ENCODE peak calls at places on chromosomes 5 and 9, in nine cellular contexts. One of them, this sample, is unnamed.

GRCh38 chr5:90640484-90641059 is 82.0 kb downstream of the ADGRV1 start:
- DNase-seq in NCI-H1105: no peak
- DNase-seq in CD4-positive, alpha-beta memory T cell: no peak
- DNase-seq in NCI-H345: no peak
- DNase-seq in CD8-positive, alpha-beta memory T cell: no peak
- DNase-seq in heart right ventricle: no peak
- DNase-seq in stimulated activated naive CD8-positive, alpha-beta T cell treated with anti-CD3 and anti-CD28 coated beads, Interleukin-15, amount 100 ng/mL, for 72 hours: no peak
- DNase-seq in activated T-cell treated with anti-CD3 and anti-CD28 coated beads, Interleukin-2, amount 50 U/mL, for 24 hours: no peak
- DNase-seq in stimulated activated CD4-positive, alpha-beta T cell treated with anti-CD3 and anti-CD28 coated beads, Interleukin-2, amount 100 ng/mL, for 4 hours: no peak
- DNase-seq in this sample: no peak

GRCh38 chr5:52740007-52740406 is 47.7 kb upstream of the ITGA1 start:
- DNase-seq in CD4-positive, alpha-beta memory T cell: no peak
- DNase-seq in stimulated activated CD4-positive, alpha-beta T cell treated with anti-CD3 and anti-CD28 coated beads, Interleukin-2, amount 100 ng/mL, for 4 hours: no peak
- DNase-seq in stimulated activated naive CD8-positive, alpha-beta T cell treated with anti-CD3 and anti-CD28 coated beads, Interleukin-15, amount 100 ng/mL, for 72 hours: no peak
- DNase-seq in activated T-cell treated with anti-CD3 and anti-CD28 coated beads, Interleukin-2, amount 50 U/mL, for 24 hours: no peak
- DNase-seq in NCI-H345: no peak
- DNase-seq in CD8-positive, alpha-beta memory T cell: no peak
- DNase-seq in heart right ventricle: no peak
- DNase-seq in NCI-H1105: no peak
- DNase-seq in this sample: peak; percentile 65

GRCh38 chr5:173778784-173779304 is 109.3 kb upstream of the CPEB4 start:
- DNase-seq in heart right ventricle: no peak
- DNase-seq in NCI-H345: no peak
- DNase-seq in CD8-positive, alpha-beta memory T cell: no peak
- DNase-seq in CD4-positive, alpha-beta memory T cell: no peak
- DNase-seq in NCI-H1105: no peak
- DNase-seq in stimulated activated CD4-positive, alpha-beta T cell treated with anti-CD3 and anti-CD28 coated beads, Interleukin-2, amount 100 ng/mL, for 4 hours: no peak
- DNase-seq in activated T-cell treated with anti-CD3 and anti-CD28 coated beads, Interleukin-2, amount 50 U/mL, for 24 hours: no peak
- DNase-seq in stimulated activated naive CD8-positive, alpha-beta T cell treated with anti-CD3 and anti-CD28 coated beads, Interleukin-15, amount 100 ng/mL, for 72 hours: no peak
- DNase-seq in this sample: peak; percentile 46

GRCh38 chr9:69678843-69679538 is 6.8 kb upstream of the APBA1 start:
- DNase-seq in CD4-positive, alpha-beta memory T cell: no peak
- DNase-seq in NCI-H1105: no peak
- DNase-seq in NCI-H345: no peak
- DNase-seq in CD8-positive, alpha-beta memory T cell: no peak
- DNase-seq in activated T-cell treated with anti-CD3 and anti-CD28 coated beads, Interleukin-2, amount 50 U/mL, for 24 hours: no peak
- DNase-seq in stimulated activated CD4-positive, alpha-beta T cell treated with anti-CD3 and anti-CD28 coated beads, Interleukin-2, amount 100 ng/mL, for 4 hours: no peak
- DNase-seq in heart right ventricle: no peak
- DNase-seq in stimulated activated naive CD8-positive, alpha-beta T cell treated with anti-CD3 and anti-CD28 coated beads, Interleukin-15, amount 100 ng/mL, for 72 hours: no peak
- DNase-seq in this sample: no peak

GRCh38 chr5:72138943-72139467 is 31.7 kb downstream of the MAP1B start:
- DNase-seq in CD4-positive, alpha-beta memory T cell: no peak
- DNase-seq in heart right ventricle: no peak
- DNase-seq in NCI-H345: no peak
- DNase-seq in stimulated activated CD4-positive, alpha-beta T cell treated with anti-CD3 and anti-CD28 coated beads, Interleukin-2, amount 100 ng/mL, for 4 hours: no peak
- DNase-seq in CD8-positive, alpha-beta memory T cell: no peak
- DNase-seq in NCI-H1105: no peak
- DNase-seq in stimulated activated naive CD8-positive, alpha-beta T cell treated with anti-CD3 and anti-CD28 coated beads, Interleukin-15, amount 100 ng/mL, for 72 hours: peak; percentile 19
- DNase-seq in activated T-cell treated with anti-CD3 and anti-CD28 coated beads, Interleukin-2, amount 50 U/mL, for 24 hours: peak; percentile 36
- DNase-seq in this sample: no peak

GRCh38 chr5:52443187-52443586 is 344.5 kb upstream of the ITGA1 start:
- DNase-seq in heart right ventricle: no peak
- DNase-seq in CD8-positive, alpha-beta memory T cell: no peak
- DNase-seq in NCI-H345: no peak
- DNase-seq in CD4-positive, alpha-beta memory T cell: no peak
- DNase-seq in stimulated activated naive CD8-positive, alpha-beta T cell treated with anti-CD3 and anti-CD28 coated beads, Interleukin-15, amount 100 ng/mL, for 72 hours: no peak
- DNase-seq in activated T-cell treated with anti-CD3 and anti-CD28 coated beads, Interleukin-2, amount 50 U/mL, for 24 hours: no peak
- DNase-seq in stimulated activated CD4-positive, alpha-beta T cell treated with anti-CD3 and anti-CD28 coated beads, Interleukin-2, amount 100 ng/mL, for 4 hours: no peak
- DNase-seq in NCI-H1105: no peak
- DNase-seq in this sample: no peak

GRCh38 chr5:125199968-125200841 is 453.8 kb upstream of the ZNF608 start:
- DNase-seq in activated T-cell treated with anti-CD3 and anti-CD28 coated beads, Interleukin-2, amount 50 U/mL, for 24 hours: no peak
- DNase-seq in stimulated activated CD4-positive, alpha-beta T cell treated with anti-CD3 and anti-CD28 coated beads, Interleukin-2, amount 100 ng/mL, for 4 hours: no peak
- DNase-seq in NCI-H1105: no peak
- DNase-seq in heart right ventricle: no peak
- DNase-seq in NCI-H345: peak; percentile 39
- DNase-seq in CD8-positive, alpha-beta memory T cell: no peak
- DNase-seq in CD4-positive, alpha-beta memory T cell: no peak
- DNase-seq in stimulated activated naive CD8-positive, alpha-beta T cell treated with anti-CD3 and anti-CD28 coated beads, Interleukin-15, amount 100 ng/mL, for 72 hours: no peak
- DNase-seq in this sample: no peak

GRCh38 chr5:77390795-77391194 is 101.3 kb downstream of the WDR41 start:
- DNase-seq in activated T-cell treated with anti-CD3 and anti-CD28 coated beads, Interleukin-2, amount 50 U/mL, for 24 hours: no peak
- DNase-seq in stimulated activated naive CD8-positive, alpha-beta T cell treated with anti-CD3 and anti-CD28 coated beads, Interleukin-15, amount 100 ng/mL, for 72 hours: no peak
- DNase-seq in CD8-positive, alpha-beta memory T cell: no peak
- DNase-seq in NCI-H1105: no peak
- DNase-seq in NCI-H345: no peak
- DNase-seq in stimulated activated CD4-positive, alpha-beta T cell treated with anti-CD3 and anti-CD28 coated beads, Interleukin-2, amount 100 ng/mL, for 4 hours: no peak
- DNase-seq in CD4-positive, alpha-beta memory T cell: no peak
- DNase-seq in heart right ventricle: no peak
- DNase-seq in this sample: no peak

GRCh38 chr9:33388110-33388994 is 14.0 kb downstream of the AQP7 start:
- DNase-seq in NCI-H1105: no peak
- DNase-seq in CD8-positive, alpha-beta memory T cell: no peak
- DNase-seq in heart right ventricle: no peak
- DNase-seq in NCI-H345: no peak
- DNase-seq in stimulated activated CD4-positive, alpha-beta T cell treated with anti-CD3 and anti-CD28 coated beads, Interleukin-2, amount 100 ng/mL, for 4 hours: no peak
- DNase-seq in stimulated activated naive CD8-positive, alpha-beta T cell treated with anti-CD3 and anti-CD28 coated beads, Interleukin-15, amount 100 ng/mL, for 72 hours: no peak
- DNase-seq in CD4-positive, alpha-beta memory T cell: no peak
- DNase-seq in activated T-cell treated with anti-CD3 and anti-CD28 coated beads, Interleukin-2, amount 50 U/mL, for 24 hours: no peak
- DNase-seq in this sample: no peak

GRCh38 chr5:107542428-107542827 is 128.3 kb downstream of the EFNA5 start:
- DNase-seq in stimulated activated naive CD8-positive, alpha-beta T cell treated with anti-CD3 and anti-CD28 coated beads, Interleukin-15, amount 100 ng/mL, for 72 hours: no peak
- DNase-seq in CD8-positive, alpha-beta memory T cell: no peak
- DNase-seq in activated T-cell treated with anti-CD3 and anti-CD28 coated beads, Interleukin-2, amount 50 U/mL, for 24 hours: no peak
- DNase-seq in NCI-H345: peak; percentile 21
- DNase-seq in CD4-positive, alpha-beta memory T cell: no peak
- DNase-seq in stimulated activated CD4-positive, alpha-beta T cell treated with anti-CD3 and anti-CD28 coated beads, Interleukin-2, amount 100 ng/mL, for 4 hours: no peak
- DNase-seq in NCI-H1105: peak; percentile 49
- DNase-seq in heart right ventricle: peak; percentile 40
- DNase-seq in this sample: peak; percentile 99

GRCh38 chr9:134706522-134706921 is 64.9 kb downstream of the COL5A1 start:
- DNase-seq in stimulated activated naive CD8-positive, alpha-beta T cell treated with anti-CD3 and anti-CD28 coated beads, Interleukin-15, amount 100 ng/mL, for 72 hours: no peak
- DNase-seq in activated T-cell treated with anti-CD3 and anti-CD28 coated beads, Interleukin-2, amount 50 U/mL, for 24 hours: no peak
- DNase-seq in stimulated activated CD4-positive, alpha-beta T cell treated with anti-CD3 and anti-CD28 coated beads, Interleukin-2, amount 100 ng/mL, for 4 hours: no peak
- DNase-seq in heart right ventricle: no peak
- DNase-seq in CD4-positive, alpha-beta memory T cell: no peak
- DNase-seq in CD8-positive, alpha-beta memory T cell: no peak
- DNase-seq in NCI-H345: no peak
- DNase-seq in NCI-H1105: no peak
- DNase-seq in this sample: no peak

GRCh38 chr5:39427633-39428032 is 2.9 kb upstream of the DAB2 start:
- DNase-seq in CD8-positive, alpha-beta memory T cell: no peak
- DNase-seq in NCI-H345: no peak
- DNase-seq in NCI-H1105: no peak
- DNase-seq in heart right ventricle: no peak
- DNase-seq in stimulated activated naive CD8-positive, alpha-beta T cell treated with anti-CD3 and anti-CD28 coated beads, Interleukin-15, amount 100 ng/mL, for 72 hours: no peak
- DNase-seq in CD4-positive, alpha-beta memory T cell: no peak
- DNase-seq in activated T-cell treated with anti-CD3 and anti-CD28 coated beads, Interleukin-2, amount 50 U/mL, for 24 hours: no peak
- DNase-seq in stimulated activated CD4-positive, alpha-beta T cell treated with anti-CD3 and anti-CD28 coated beads, Interleukin-2, amount 100 ng/mL, for 4 hours: no peak
- DNase-seq in this sample: peak; percentile 68

GRCh38 chr9:68678430-68678829 is 26.6 kb upstream of the PIP5K1B start:
- DNase-seq in stimulated activated CD4-positive, alpha-beta T cell treated with anti-CD3 and anti-CD28 coated beads, Interleukin-2, amount 100 ng/mL, for 4 hours: no peak
- DNase-seq in NCI-H1105: no peak
- DNase-seq in CD4-positive, alpha-beta memory T cell: no peak
- DNase-seq in NCI-H345: no peak
- DNase-seq in CD8-positive, alpha-beta memory T cell: no peak
- DNase-seq in heart right ventricle: peak; percentile 5
- DNase-seq in stimulated activated naive CD8-positive, alpha-beta T cell treated with anti-CD3 and anti-CD28 coated beads, Interleukin-15, amount 100 ng/mL, for 72 hours: no peak
- DNase-seq in activated T-cell treated with anti-CD3 and anti-CD28 coated beads, Interleukin-2, amount 50 U/mL, for 24 hours: no peak
- DNase-seq in this sample: peak; percentile 7

GRCh38 chr9:113885183-113886002 is 9.3 kb downstream of the ZNF618 start:
- DNase-seq in stimulated activated CD4-positive, alpha-beta T cell treated with anti-CD3 and anti-CD28 coated beads, Interleukin-2, amount 100 ng/mL, for 4 hours: no peak
- DNase-seq in NCI-H1105: no peak
- DNase-seq in NCI-H345: no peak
- DNase-seq in CD4-positive, alpha-beta memory T cell: no peak
- DNase-seq in stimulated activated naive CD8-positive, alpha-beta T cell treated with anti-CD3 and anti-CD28 coated beads, Interleukin-15, amount 100 ng/mL, for 72 hours: no peak
- DNase-seq in heart right ventricle: no peak
- DNase-seq in activated T-cell treated with anti-CD3 and anti-CD28 coated beads, Interleukin-2, amount 50 U/mL, for 24 hours: no peak
- DNase-seq in CD8-positive, alpha-beta memory T cell: no peak
- DNase-seq in this sample: no peak

GRCh38 chr5:90997082-90997481 is 386.0 kb downstream of the ARRDC3 start:
- DNase-seq in activated T-cell treated with anti-CD3 and anti-CD28 coated beads, Interleukin-2, amount 50 U/mL, for 24 hours: no peak
- DNase-seq in CD4-positive, alpha-beta memory T cell: no peak
- DNase-seq in NCI-H1105: no peak
- DNase-seq in stimulated activated CD4-positive, alpha-beta T cell treated with anti-CD3 and anti-CD28 coated beads, Interleukin-2, amount 100 ng/mL, for 4 hours: no peak
- DNase-seq in heart right ventricle: no peak
- DNase-seq in NCI-H345: no peak
- DNase-seq in stimulated activated naive CD8-positive, alpha-beta T cell treated with anti-CD3 and anti-CD28 coated beads, Interleukin-15, amount 100 ng/mL, for 72 hours: no peak
- DNase-seq in CD8-positive, alpha-beta memory T cell: no peak
- DNase-seq in this sample: no peak

GRCh38 chr9:37134166-37134565 is 13.8 kb downstream of the ZCCHC7 start:
- DNase-seq in NCI-H345: no peak
- DNase-seq in activated T-cell treated with anti-CD3 and anti-CD28 coated beads, Interleukin-2, amount 50 U/mL, for 24 hours: no peak
- DNase-seq in NCI-H1105: no peak
- DNase-seq in heart right ventricle: no peak
- DNase-seq in CD4-positive, alpha-beta memory T cell: no peak
- DNase-seq in CD8-positive, alpha-beta memory T cell: no peak
- DNase-seq in stimulated activated naive CD8-positive, alpha-beta T cell treated with anti-CD3 and anti-CD28 coated beads, Interleukin-15, amount 100 ng/mL, for 72 hours: no peak
- DNase-seq in stimulated activated CD4-positive, alpha-beta T cell treated with anti-CD3 and anti-CD28 coated beads, Interleukin-2, amount 100 ng/mL, for 4 hours: no peak
- DNase-seq in this sample: no peak

GRCh38 chr9:137276757-137277328 is 683 bp upstream of the TOR4A start:
- DNase-seq in stimulated activated naive CD8-positive, alpha-beta T cell treated with anti-CD3 and anti-CD28 coated beads, Interleukin-15, amount 100 ng/mL, for 72 hours: no peak
- DNase-seq in stimulated activated CD4-positive, alpha-beta T cell treated with anti-CD3 and anti-CD28 coated beads, Interleukin-2, amount 100 ng/mL, for 4 hours: no peak
- DNase-seq in activated T-cell treated with anti-CD3 and anti-CD28 coated beads, Interleukin-2, amount 50 U/mL, for 24 hours: no peak
- DNase-seq in CD8-positive, alpha-beta memory T cell: no peak
- DNase-seq in heart right ventricle: peak; percentile 94
- DNase-seq in CD4-positive, alpha-beta memory T cell: no peak
- DNase-seq in NCI-H345: no peak
- DNase-seq in NCI-H1105: no peak
- DNase-seq in this sample: peak; percentile 38

GRCh38 chr5:60896991-60897390 is 47.9 kb downstream of the ERCC8 start:
- DNase-seq in stimulated activated CD4-positive, alpha-beta T cell treated with anti-CD3 and anti-CD28 coated beads, Interleukin-2, amount 100 ng/mL, for 4 hours: no peak
- DNase-seq in activated T-cell treated with anti-CD3 and anti-CD28 coated beads, Interleukin-2, amount 50 U/mL, for 24 hours: no peak
- DNase-seq in CD8-positive, alpha-beta memory T cell: no peak
- DNase-seq in stimulated activated naive CD8-positive, alpha-beta T cell treated with anti-CD3 and anti-CD28 coated beads, Interleukin-15, amount 100 ng/mL, for 72 hours: no peak
- DNase-seq in CD4-positive, alpha-beta memory T cell: no peak
- DNase-seq in NCI-H1105: no peak
- DNase-seq in heart right ventricle: no peak
- DNase-seq in NCI-H345: no peak
- DNase-seq in this sample: no peak

GRCh38 chr9:126125177-126125576 is 201.5 kb upstream of the MVB12B start:
- DNase-seq in NCI-H1105: no peak
- DNase-seq in CD4-positive, alpha-beta memory T cell: no peak
- DNase-seq in heart right ventricle: no peak
- DNase-seq in CD8-positive, alpha-beta memory T cell: no peak
- DNase-seq in NCI-H345: no peak
- DNase-seq in activated T-cell treated with anti-CD3 and anti-CD28 coated beads, Interleukin-2, amount 50 U/mL, for 24 hours: no peak
- DNase-seq in stimulated activated naive CD8-positive, alpha-beta T cell treated with anti-CD3 and anti-CD28 coated beads, Interleukin-15, amount 100 ng/mL, for 72 hours: no peak
- DNase-seq in stimulated activated CD4-positive, alpha-beta T cell treated with anti-CD3 and anti-CD28 coated beads, Interleukin-2, amount 100 ng/mL, for 4 hours: no peak
- DNase-seq in this sample: no peak

GRCh38 chr5:167065784-167066183 is 1225.7 kb upstream of the WWC1 start:
- DNase-seq in heart right ventricle: no peak
- DNase-seq in NCI-H345: no peak
- DNase-seq in NCI-H1105: no peak
- DNase-seq in CD4-positive, alpha-beta memory T cell: no peak
- DNase-seq in stimulated activated CD4-positive, alpha-beta T cell treated with anti-CD3 and anti-CD28 coated beads, Interleukin-2, amount 100 ng/mL, for 4 hours: no peak
- DNase-seq in CD8-positive, alpha-beta memory T cell: no peak
- DNase-seq in activated T-cell treated with anti-CD3 and anti-CD28 coated beads, Interleukin-2, amount 50 U/mL, for 24 hours: no peak
- DNase-seq in stimulated activated naive CD8-positive, alpha-beta T cell treated with anti-CD3 and anti-CD28 coated beads, Interleukin-15, amount 100 ng/mL, for 72 hours: no peak
- DNase-seq in this sample: no peak

GRCh38 chr5:127994087-127994660 is 89.4 kb upstream of the SLC12A2 start:
- DNase-seq in CD8-positive, alpha-beta memory T cell: no peak
- DNase-seq in NCI-H345: no peak
- DNase-seq in activated T-cell treated with anti-CD3 and anti-CD28 coated beads, Interleukin-2, amount 50 U/mL, for 24 hours: no peak
- DNase-seq in heart right ventricle: no peak
- DNase-seq in stimulated activated CD4-positive, alpha-beta T cell treated with anti-CD3 and anti-CD28 coated beads, Interleukin-2, amount 100 ng/mL, for 4 hours: no peak
- DNase-seq in NCI-H1105: no peak
- DNase-seq in CD4-positive, alpha-beta memory T cell: no peak
- DNase-seq in stimulated activated naive CD8-positive, alpha-beta T cell treated with anti-CD3 and anti-CD28 coated beads, Interleukin-15, amount 100 ng/mL, for 72 hours: no peak
- DNase-seq in this sample: no peak

GRCh38 chr9:125272697-125273096 is 11.1 kb downstream of the GAPVD1 start:
- DNase-seq in NCI-H345: no peak
- DNase-seq in stimulated activated naive CD8-positive, alpha-beta T cell treated with anti-CD3 and anti-CD28 coated beads, Interleukin-15, amount 100 ng/mL, for 72 hours: no peak
- DNase-seq in activated T-cell treated with anti-CD3 and anti-CD28 coated beads, Interleukin-2, amount 50 U/mL, for 24 hours: no peak
- DNase-seq in heart right ventricle: no peak
- DNase-seq in CD8-positive, alpha-beta memory T cell: no peak
- DNase-seq in NCI-H1105: no peak
- DNase-seq in stimulated activated CD4-positive, alpha-beta T cell treated with anti-CD3 and anti-CD28 coated beads, Interleukin-2, amount 100 ng/mL, for 4 hours: no peak
- DNase-seq in CD4-positive, alpha-beta memory T cell: no peak
- DNase-seq in this sample: no peak

GRCh38 chr5:59152701-59153245 is 569.9 kb downstream of the RAB3C start:
- DNase-seq in CD8-positive, alpha-beta memory T cell: no peak
- DNase-seq in stimulated activated naive CD8-positive, alpha-beta T cell treated with anti-CD3 and anti-CD28 coated beads, Interleukin-15, amount 100 ng/mL, for 72 hours: no peak
- DNase-seq in activated T-cell treated with anti-CD3 and anti-CD28 coated beads, Interleukin-2, amount 50 U/mL, for 24 hours: no peak
- DNase-seq in CD4-positive, alpha-beta memory T cell: no peak
- DNase-seq in stimulated activated CD4-positive, alpha-beta T cell treated with anti-CD3 and anti-CD28 coated beads, Interleukin-2, amount 100 ng/mL, for 4 hours: no peak
- DNase-seq in heart right ventricle: no peak
- DNase-seq in NCI-H345: no peak
- DNase-seq in NCI-H1105: no peak
- DNase-seq in this sample: no peak

GRCh38 chr9:134606951-134607733 is 34.5 kb upstream of the COL5A1 start:
- DNase-seq in NCI-H345: no peak
- DNase-seq in CD8-positive, alpha-beta memory T cell: no peak
- DNase-seq in stimulated activated CD4-positive, alpha-beta T cell treated with anti-CD3 and anti-CD28 coated beads, Interleukin-2, amount 100 ng/mL, for 4 hours: no peak
- DNase-seq in CD4-positive, alpha-beta memory T cell: no peak
- DNase-seq in stimulated activated naive CD8-positive, alpha-beta T cell treated with anti-CD3 and anti-CD28 coated beads, Interleukin-15, amount 100 ng/mL, for 72 hours: no peak
- DNase-seq in heart right ventricle: peak; percentile 3
- DNase-seq in NCI-H1105: no peak
- DNase-seq in activated T-cell treated with anti-CD3 and anti-CD28 coated beads, Interleukin-2, amount 50 U/mL, for 24 hours: peak; percentile 25
- DNase-seq in this sample: peak; percentile 46